ENCODE peak calls at places on chromosomes 5 and 9, in seven cellular contexts. One of them, this sample, is unnamed.

GRCh38 chr9:5825223-5825622 is 7.7 kb downstream of the ERMP1 start:
- DNase-seq in K562: no peak
- DNase-seq in A549: no peak
- DNase-seq in stomach: no peak
- DNase-seq in upper lobe of left lung: no peak
- DNase-seq in ovary: no peak
- DNase-seq in sigmoid colon: no peak
- DNase-seq in this sample: no peak

GRCh38 chr5:91938441-91938840 is 555.3 kb upstream of the ARRDC3 start:
- DNase-seq in K562: no peak
- DNase-seq in A549: no peak
- DNase-seq in stomach: no peak
- DNase-seq in upper lobe of left lung: no peak
- DNase-seq in ovary: no peak
- DNase-seq in sigmoid colon: no peak
- DNase-seq in this sample: no peak

GRCh38 chr9:37036237-37037136 is 2.4 kb upstream of the PAX5 start:
- DNase-seq in K562: no peak
- DNase-seq in A549: no peak
- DNase-seq in stomach: peak; percentile 58
- DNase-seq in upper lobe of left lung: peak; percentile 31
- DNase-seq in ovary: peak; percentile 20
- DNase-seq in sigmoid colon: no peak
- DNase-seq in this sample: peak; percentile 18

GRCh38 chr9:120480707-120481106 is 99.3 kb downstream of the CDK5RAP2 start:
- DNase-seq in K562: no peak
- DNase-seq in A549: no peak
- DNase-seq in stomach: no peak
- DNase-seq in upper lobe of left lung: no peak
- DNase-seq in ovary: no peak
- DNase-seq in sigmoid colon: no peak
- DNase-seq in this sample: no peak

GRCh38 chr5:92991681-92992472 is 589.1 kb downstream of the NR2F1-AS1 start:
- DNase-seq in K562: no peak
- DNase-seq in A549: no peak
- DNase-seq in stomach: no peak
- DNase-seq in upper lobe of left lung: no peak
- DNase-seq in ovary: no peak
- DNase-seq in sigmoid colon: no peak
- DNase-seq in this sample: no peak

GRCh38 chr5:33300209-33300742 is 140.5 kb upstream of the TARS1 start:
- DNase-seq in K562: no peak
- DNase-seq in A549: no peak
- DNase-seq in stomach: no peak
- DNase-seq in upper lobe of left lung: no peak
- DNase-seq in ovary: no peak
- DNase-seq in sigmoid colon: no peak
- DNase-seq in this sample: no peak

GRCh38 chr5:134136771-134137170 is 22.3 kb downstream of the TCF7 start:
- DNase-seq in K562: no peak
- DNase-seq in A549: no peak
- DNase-seq in stomach: peak; percentile 15
- DNase-seq in upper lobe of left lung: peak; percentile 12
- DNase-seq in ovary: no peak
- DNase-seq in sigmoid colon: peak; percentile 56
- DNase-seq in this sample: no peak

GRCh38 chr9:126531035-126531571 is 82.6 kb upstream of the LMX1B start:
- DNase-seq in K562: no peak
- DNase-seq in A549: no peak
- DNase-seq in stomach: no peak
- DNase-seq in upper lobe of left lung: no peak
- DNase-seq in ovary: no peak
- DNase-seq in sigmoid colon: no peak
- DNase-seq in this sample: no peak

GRCh38 chr9:114688388-114688787 is 6.4 kb upstream of the TEX48 start:
- DNase-seq in K562: no peak
- DNase-seq in A549: no peak
- DNase-seq in stomach: no peak
- DNase-seq in upper lobe of left lung: no peak
- DNase-seq in ovary: no peak
- DNase-seq in sigmoid colon: no peak
- DNase-seq in this sample: no peak

GRCh38 chr5:157496847-157497246 is 36.8 kb downstream of the NIPAL4 start:
- DNase-seq in K562: no peak
- DNase-seq in A549: no peak
- DNase-seq in stomach: no peak
- DNase-seq in upper lobe of left lung: no peak
- DNase-seq in ovary: no peak
- DNase-seq in sigmoid colon: peak; percentile 42
- DNase-seq in this sample: no peak

GRCh38 chr5:179874136-179874535 is 15.5 kb upstream of the MRNIP start:
- DNase-seq in K562: no peak
- DNase-seq in A549: no peak
- DNase-seq in stomach: no peak
- DNase-seq in upper lobe of left lung: no peak
- DNase-seq in ovary: no peak
- DNase-seq in sigmoid colon: no peak
- DNase-seq in this sample: no peak

GRCh38 chr9:93110400-93110855 is 14.4 kb downstream of the CARD19 start:
- DNase-seq in K562: no peak
- DNase-seq in A549: no peak
- DNase-seq in stomach: no peak
- DNase-seq in upper lobe of left lung: peak; percentile 24
- DNase-seq in ovary: peak; percentile 5
- DNase-seq in sigmoid colon: peak; percentile 61
- DNase-seq in this sample: peak; percentile 10

GRCh38 chr5:148687427-148687826 is 33.1 kb upstream of the HTR4 start:
- DNase-seq in K562: peak; percentile 77
- DNase-seq in A549: no peak
- DNase-seq in stomach: no peak
- DNase-seq in upper lobe of left lung: no peak
- DNase-seq in ovary: no peak
- DNase-seq in sigmoid colon: no peak
- DNase-seq in this sample: no peak

GRCh38 chr5:86500947-86501346 is 116.8 kb upstream of the COX7C start:
- DNase-seq in K562: peak; percentile 6
- DNase-seq in A549: no peak
- DNase-seq in stomach: no peak
- DNase-seq in upper lobe of left lung: no peak
- DNase-seq in ovary: no peak
- DNase-seq in sigmoid colon: no peak
- DNase-seq in this sample: no peak

GRCh38 chr9:76619645-76620044 is 144.6 kb upstream of the PCA3 start:
- DNase-seq in K562: no peak
- DNase-seq in A549: no peak
- DNase-seq in stomach: no peak
- DNase-seq in upper lobe of left lung: no peak
- DNase-seq in ovary: no peak
- DNase-seq in sigmoid colon: no peak
- DNase-seq in this sample: no peak

GRCh38 chr5:180339583-180340183 is 13.5 kb downstream of the GFPT2 start:
- DNase-seq in K562: no peak
- DNase-seq in A549: no peak
- DNase-seq in stomach: no peak
- DNase-seq in upper lobe of left lung: no peak
- DNase-seq in ovary: no peak
- DNase-seq in sigmoid colon: no peak
- DNase-seq in this sample: no peak

GRCh38 chr5:88674262-88675158 is 208.5 kb downstream of the MEF2C start:
- DNase-seq in K562: no peak
- DNase-seq in A549: no peak
- DNase-seq in stomach: no peak
- DNase-seq in upper lobe of left lung: no peak
- DNase-seq in ovary: no peak
- DNase-seq in sigmoid colon: no peak
- DNase-seq in this sample: no peak

GRCh38 chr9:85742630-85742928 is 825 bp upstream of the AGTPBP1 start:
- DNase-seq in K562: no peak
- DNase-seq in A549: no peak
- DNase-seq in stomach: no peak
- DNase-seq in upper lobe of left lung: no peak
- DNase-seq in ovary: no peak
- DNase-seq in sigmoid colon: no peak
- DNase-seq in this sample: no peak

GRCh38 chr9:114157516-114158176 is 2.3 kb downstream of the COL27A1 start:
- DNase-seq in K562: no peak
- DNase-seq in A549: no peak
- DNase-seq in stomach: no peak
- DNase-seq in upper lobe of left lung: no peak
- DNase-seq in ovary: no peak
- DNase-seq in sigmoid colon: no peak
- DNase-seq in this sample: no peak

GRCh38 chr5:1105350-1106265 is 6.3 kb downstream of the SLC12A7 start:
- DNase-seq in K562: peak; percentile 76
- DNase-seq in A549: peak; percentile 71
- DNase-seq in stomach: peak; percentile 63
- DNase-seq in upper lobe of left lung: no peak
- DNase-seq in ovary: no peak
- DNase-seq in sigmoid colon: no peak
- DNase-seq in this sample: no peak

GRCh38 chr9:76433851-76434250 is 25.1 kb upstream of the GCNT1 start:
- DNase-seq in K562: no peak
- DNase-seq in A549: no peak
- DNase-seq in stomach: no peak
- DNase-seq in upper lobe of left lung: no peak
- DNase-seq in ovary: no peak
- DNase-seq in sigmoid colon: no peak
- DNase-seq in this sample: no peak

GRCh38 chr9:26245072-26245471 is 566.8 kb upstream of the TUSC1 start:
- DNase-seq in K562: no peak
- DNase-seq in A549: no peak
- DNase-seq in stomach: no peak
- DNase-seq in upper lobe of left lung: no peak
- DNase-seq in ovary: no peak
- DNase-seq in sigmoid colon: no peak
- DNase-seq in this sample: no peak

GRCh38 chr5:78224358-78224757 is 70.1 kb downstream of the AP3B1 start:
- DNase-seq in K562: no peak
- DNase-seq in A549: no peak
- DNase-seq in stomach: no peak
- DNase-seq in upper lobe of left lung: no peak
- DNase-seq in ovary: no peak
- DNase-seq in sigmoid colon: no peak
- DNase-seq in this sample: no peak

GRCh38 chr5:78221467-78221866 is 73.0 kb downstream of the AP3B1 start:
- DNase-seq in K562: no peak
- DNase-seq in A549: no peak
- DNase-seq in stomach: no peak
- DNase-seq in upper lobe of left lung: no peak
- DNase-seq in ovary: no peak
- DNase-seq in sigmoid colon: no peak
- DNase-seq in this sample: no peak

GRCh38 chr5:78221964-78222451 is 72.5 kb downstream of the AP3B1 start:
- DNase-seq in K562: no peak
- DNase-seq in A549: no peak
- DNase-seq in stomach: no peak
- DNase-seq in upper lobe of left lung: no peak
- DNase-seq in ovary: no peak
- DNase-seq in sigmoid colon: no peak
- DNase-seq in this sample: no peak
- TF ChIP-seq EP300 in K562: no peak
- TF ChIP-seq EP300 in A549: no peak
- TF ChIP-seq EP300 in stomach: no peak
- TF ChIP-seq EP300 in upper lobe of left lung: no peak
- TF ChIP-seq EP300 in ovary: no peak
- TF ChIP-seq EP300 in sigmoid colon: no peak
- TF ChIP-seq EP300 in this sample: no peak

DNA sequence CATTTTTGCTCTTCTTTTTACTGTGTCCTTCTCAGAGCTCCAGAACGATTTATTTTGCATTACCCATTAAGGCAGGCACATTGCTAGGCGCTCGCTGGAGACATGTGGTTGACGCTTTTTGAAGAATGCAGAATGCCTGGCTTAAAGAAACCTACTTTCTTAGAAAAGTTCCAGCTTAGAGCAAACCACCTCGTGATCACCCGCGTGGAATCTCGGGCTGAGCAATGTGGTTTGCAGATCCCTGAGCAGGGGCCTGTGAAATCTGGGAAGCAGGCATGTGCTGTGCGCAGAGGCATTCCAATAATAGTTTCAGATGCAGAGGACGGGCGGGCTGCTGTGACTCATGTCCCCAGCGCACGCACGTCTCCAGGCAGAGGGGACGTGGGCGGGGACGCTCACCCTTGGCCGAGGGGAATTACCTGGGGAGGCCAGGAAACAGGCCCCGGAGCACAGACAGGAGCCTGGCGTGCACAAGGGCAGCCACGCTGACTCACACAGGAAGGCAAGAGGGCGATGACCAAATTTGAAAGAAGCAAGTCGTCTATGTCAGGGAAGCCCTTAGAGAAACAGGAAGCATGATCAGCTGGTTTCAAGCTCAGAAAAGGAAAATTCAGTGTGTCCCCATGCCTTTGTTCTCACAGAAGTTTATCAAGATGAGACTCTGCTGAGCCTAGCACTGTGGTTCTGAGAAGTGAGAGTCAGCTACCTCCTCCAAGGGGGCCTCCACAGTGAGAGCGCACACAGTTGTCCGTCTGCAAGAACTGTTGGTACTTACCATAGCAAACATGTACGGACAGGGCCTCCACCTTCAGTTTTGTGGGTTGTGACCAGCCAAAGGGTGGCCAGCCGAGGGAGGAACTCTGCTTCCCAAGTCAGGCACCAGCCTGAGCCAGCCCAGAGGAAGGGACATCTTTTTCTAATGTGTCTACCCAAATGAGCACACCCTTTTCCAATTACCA is 218.6 kb downstream of the PIK3R1 start:
- DNase-seq in K562: peak; percentile 85
- DNase-seq in A549: peak; percentile 75
- DNase-seq in stomach: peak; percentile 85
- DNase-seq in upper lobe of left lung: peak; percentile 91
- DNase-seq in ovary: peak; percentile 16
- DNase-seq in sigmoid colon: peak; percentile 85
- DNase-seq in this sample: peak; percentile 54
- TF ChIP-seq EP300 in K562: peak; percentile 54
- TF ChIP-seq EP300 in A549: no peak
- TF ChIP-seq EP300 in stomach: no peak
- TF ChIP-seq EP300 in upper lobe of left lung: peak; percentile 32
- TF ChIP-seq EP300 in ovary: peak; percentile 36
- TF ChIP-seq EP300 in sigmoid colon: no peak
- TF ChIP-seq EP300 in this sample: peak; percentile 75

GRCh38 chr5:125006011-125006685 is 259.7 kb upstream of the ZNF608 start:
- DNase-seq in K562: no peak
- DNase-seq in A549: no peak
- DNase-seq in stomach: no peak
- DNase-seq in upper lobe of left lung: no peak
- DNase-seq in ovary: no peak
- DNase-seq in sigmoid colon: no peak
- DNase-seq in this sample: no peak
- TF ChIP-seq EP300 in K562: no peak
- TF ChIP-seq EP300 in A549: no peak
- TF ChIP-seq EP300 in stomach: no peak
- TF ChIP-seq EP300 in upper lobe of left lung: no peak
- TF ChIP-seq EP300 in ovary: no peak
- TF ChIP-seq EP300 in sigmoid colon: no peak
- TF ChIP-seq EP300 in this sample: no peak

DNA sequence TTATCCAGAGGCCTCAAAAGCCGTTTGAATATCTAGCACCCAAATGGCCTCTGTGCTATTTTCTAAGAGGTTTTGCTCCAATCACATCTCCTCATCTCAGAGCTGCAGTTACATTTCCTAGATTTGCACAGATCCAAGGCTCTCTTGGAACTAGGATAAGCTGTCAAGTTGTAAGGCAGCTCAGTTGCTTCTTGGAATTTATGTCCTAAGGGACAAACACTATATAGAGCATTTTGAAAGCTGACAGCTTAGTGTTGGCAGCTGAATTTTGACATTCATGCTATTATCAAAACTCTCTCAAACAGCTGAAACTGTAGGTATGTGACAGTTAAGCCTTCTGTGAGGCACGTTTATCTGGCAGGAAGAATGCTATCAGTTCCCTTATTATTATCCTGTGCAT is 97.0 kb downstream of the MACIR start:
- DNase-seq in K562: no peak
- DNase-seq in A549: no peak
- DNase-seq in stomach: no peak
- DNase-seq in upper lobe of left lung: no peak
- DNase-seq in ovary: no peak
- DNase-seq in sigmoid colon: no peak
- DNase-seq in this sample: no peak
- TF ChIP-seq EP300 in K562: no peak
- TF ChIP-seq EP300 in A549: no peak
- TF ChIP-seq EP300 in stomach: no peak
- TF ChIP-seq EP300 in upper lobe of left lung: no peak
- TF ChIP-seq EP300 in ovary: no peak
- TF ChIP-seq EP300 in sigmoid colon: no peak
- TF ChIP-seq EP300 in this sample: no peak

This sample was measured in tibial nerve.